ENCODE peak calls at places on chromosome 15, in four cellular contexts. C is IMR-90, Z is fibroblast of lung, S is SK-N-SH. M is an unnamed sample.

GRCh38 chr15:40313531-40314398 is 6.0 kb upstream of the PLCB2 start:
- DNase-seq in Z (no peak), C (no peak), S (no peak), M (peak)

GRCh38 chr15:100769043-100769974 is 110.3 kb upstream of the ALDH1A3 start:
- DNase-seq in C (no peak), S (peak), Z (no peak), M (no peak)

GRCh38 chr15:36356978-36357582 is 222.3 kb upstream of the CDIN1 start:
- DNase-seq in Z (peak), C (peak), S (peak), M (no peak)

GRCh38 chr15:52227456-52227855 is 36.3 kb upstream of the GNB5 start:
- DNase-seq in S (peak), C (peak), Z (peak), M (peak)

GRCh38 chr15:90862487-90862886 is 5.9 kb upstream of the FURIN start:
- DNase-seq in S (no peak), C (no peak), Z (no peak), M (no peak)

GRCh38 chr15:97598353-97598798 is 362.1 kb upstream of the ARRDC4 start:
- DNase-seq in C (no peak), Z (no peak), S (no peak), M (no peak)

GRCh38 chr15:47727676-47728075 is 10.4 kb downstream of the SEMA6D start:
- DNase-seq in C (peak), Z (no peak), S (no peak), M (no peak)

GRCh38 chr15:70140543-70141375 is 43.0 kb upstream of the TLE3 start:
- DNase-seq in S (no peak), C (peak), Z (peak), M (no peak)

GRCh38 chr15:40481671-40482070 is 10.9 kb downstream of the CHST14 start:
- DNase-seq in Z (peak), S (no peak), C (no peak), M (no peak)

GRCh38 chr15:87045741-87046140 is 966.1 kb downstream of the AGBL1 start:
- DNase-seq in S (no peak), Z (peak), C (no peak), M (no peak)

GRCh38 chr15:57149196-57149595 is 227.1 kb upstream of the CGNL1 start:
- DNase-seq in Z (peak), S (no peak), C (peak), M (no peak)

GRCh38 chr15:78422571-78423340 is 15.3 kb upstream of the IREB2 start:
- DNase-seq in C (peak), Z (peak), S (peak), M (peak)

GRCh38 chr15:38558714-38559059 is 5.9 kb downstream of the RASGRP1 start:
- DNase-seq in Z (peak), C (peak), S (peak), M (no peak)

GRCh38 chr15:56817266-56817665 is 84.0 kb upstream of the ZNF280D start:
- DNase-seq in Z (peak), C (peak), S (no peak), M (no peak)

GRCh38 chr15:85588657-85589056 is 206.1 kb downstream of the KLHL25 start:
- DNase-seq in C (peak), Z (peak), S (no peak), M (no peak)

GRCh38 chr15:99212401-99212800 is 37.0 kb downstream of the TTC23 start:
- DNase-seq in C (peak), Z (peak), S (no peak), M (no peak)

GRCh38 chr15:101495334-101496197 is 6.1 kb upstream of the PCSK6 start:
- DNase-seq in C (no peak), Z (no peak), S (no peak), M (no peak)

GRCh38 chr15:48096355-48096786 is 24.4 kb upstream of the SLC24A5 start:
- DNase-seq in Z (peak), S (no peak), C (no peak), M (no peak)

GRCh38 chr15:78306176-78306774 is 6.9 kb upstream of the SKIC8 start:
- DNase-seq in S (no peak), Z (peak), C (peak), M (no peak)

GRCh38 chr15:62145015-62145735 is 19.9 kb downstream of the C2CD4B start:
- DNase-seq in Z (no peak), S (no peak), C (no peak), M (no peak)

GRCh38 chr15:62141643-62142588 is 23.2 kb downstream of the C2CD4B start:
- DNase-seq in Z (peak), S (no peak), C (no peak), M (no peak)

GRCh38 chr15:62141200-62141599 is 23.9 kb downstream of the C2CD4B start:
- DNase-seq in C (no peak), S (no peak), Z (no peak), M (no peak)

GRCh38 chr15:62138124-62138523 is 27.0 kb downstream of the C2CD4B start:
- DNase-seq in C (peak), Z (peak), S (no peak), M (no peak)

GRCh38 chr15:62142736-62143135 is 22.3 kb downstream of the C2CD4B start:
- DNase-seq in S (no peak), C (no peak), Z (no peak), M (no peak)
- TF ChIP-seq CTCF in S (no peak), C (no peak), Z (no peak), M (no peak)

GRCh38 chr15:92164327-92165000 is 229.2 kb upstream of the ST8SIA2 start:
- DNase-seq in S (no peak), C (peak), Z (peak), M (no peak)
- H3K9ac ChIP-seq in S (no peak), C (no peak), Z (no peak), M (no peak)

GRCh38 chr15:68775671-68776476 is 44.8 kb downstream of the ANP32A start:
- DNase-seq in C (peak), S (no peak), Z (peak), M (peak)
- H3K27ac ChIP-seq in C (no peak), S (no peak), Z (no peak), M (no peak)

GRCh38 chr15:31326729-31327673 is at the start of gene KLF13:
- DNase-seq in S (peak), C (peak), Z (peak), M (peak)

GRCh38 chr15:31325976-31326728 is 483 bp upstream of the KLF13 start:
- DNase-seq in S (peak), C (peak), Z (peak), M (peak)

GRCh38 chr15:31328999-31329639 is 2.5 kb downstream of the KLF13 start:
- DNase-seq in S (peak), Z (no peak), C (no peak), M (peak)

GRCh38 chr15:31328425-31328998 is 1.9 kb downstream of the KLF13 start:
- DNase-seq in S (peak), C (peak), Z (peak), M (peak)

GRCh38 chr15:31327674-31328424 is 1.2 kb downstream of the KLF13 start:
- DNase-seq in C (peak), S (peak), Z (peak), M (peak)
- TF ChIP-seq CTCF in C (no peak), S (no peak), Z (no peak), M (peak)

GRCh38 chr15:55197719-55198118 is 978 bp upstream of the RSL24D1 start:
- DNase-seq in Z (no peak), S (no peak), C (no peak), M (no peak)
- H3K9ac ChIP-seq in Z (no peak), S (peak), C (peak), M (peak)

GRCh38 chr15:89855948-89856347 is 37.8 kb downstream of the AP3S2 start:
- DNase-seq in S (no peak), C (no peak), Z (no peak), M (no peak)

GRCh38 chr15:89851665-89852341 is 37.2 kb upstream of the ANPEP start:
- DNase-seq in Z (no peak), C (no peak), S (no peak), M (no peak)

GRCh38 chr15:89847101-89847500 is 32.4 kb upstream of the ANPEP start:
- DNase-seq in Z (no peak), S (no peak), C (no peak), M (no peak)

GRCh38 chr15:89857673-89858072 is 36.1 kb downstream of the AP3S2 start:
- DNase-seq in Z (no peak), S (no peak), C (no peak), M (no peak)

DNA sequence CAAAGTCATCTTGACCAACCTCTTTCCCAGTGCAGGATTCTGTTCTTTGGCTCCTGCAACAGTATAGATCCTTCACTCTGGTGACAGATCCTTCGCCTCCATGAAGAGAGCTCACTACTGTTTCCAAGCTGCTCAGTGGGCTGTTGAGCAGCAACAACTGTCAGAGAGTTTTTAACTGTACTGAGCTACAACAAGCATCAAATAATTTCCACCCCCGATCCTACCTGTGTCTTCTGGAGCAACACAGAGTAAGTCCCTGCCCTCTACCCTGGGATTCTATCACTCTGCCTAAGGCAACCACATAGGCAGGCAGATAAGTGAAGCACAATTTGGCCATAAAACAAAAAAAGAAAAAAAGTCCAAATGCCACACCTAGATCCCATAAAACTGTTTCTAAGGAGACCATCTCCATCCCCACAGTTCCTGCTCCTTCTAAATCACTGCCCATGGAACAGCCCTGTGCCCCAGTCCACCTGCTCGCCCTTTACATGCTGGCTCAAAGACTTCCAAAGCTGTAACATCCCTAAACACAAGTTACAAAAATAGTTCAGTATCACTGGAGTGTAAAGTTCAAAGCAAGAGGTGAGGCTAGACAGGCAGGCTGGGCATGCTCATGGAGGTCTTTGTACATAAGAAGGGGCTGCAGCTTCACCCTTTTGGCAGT is 37.8 kb upstream of the ANPEP start:
- DNase-seq in C (no peak), Z (no peak), S (no peak), M (no peak)
- H3K27ac ChIP-seq in C (no peak), Z (no peak), S (peak), M (peak)

GRCh38 chr15:62272290-62272689 is 107.2 kb upstream of the C2CD4B start:
- DNase-seq in C (no peak), S (no peak), Z (no peak), M (no peak)

GRCh38 chr15:62275818-62276217 is 110.7 kb upstream of the C2CD4B start:
- DNase-seq in S (no peak), Z (no peak), C (no peak), M (no peak)

GRCh38 chr15:62278534-62278933 is 113.4 kb upstream of the C2CD4B start:
- DNase-seq in S (no peak), Z (no peak), C (no peak), M (no peak)

GRCh38 chr15:62280625-62281024 is 115.5 kb upstream of the C2CD4B start:
- DNase-seq in S (no peak), Z (no peak), C (no peak), M (no peak)

GRCh38 chr15:62277816-62278394 is 112.8 kb upstream of the C2CD4B start:
- DNase-seq in S (no peak), C (no peak), Z (no peak), M (no peak)
- TF ChIP-seq CTCF in S (no peak), C (no peak), Z (no peak), M (no peak)

DNA sequence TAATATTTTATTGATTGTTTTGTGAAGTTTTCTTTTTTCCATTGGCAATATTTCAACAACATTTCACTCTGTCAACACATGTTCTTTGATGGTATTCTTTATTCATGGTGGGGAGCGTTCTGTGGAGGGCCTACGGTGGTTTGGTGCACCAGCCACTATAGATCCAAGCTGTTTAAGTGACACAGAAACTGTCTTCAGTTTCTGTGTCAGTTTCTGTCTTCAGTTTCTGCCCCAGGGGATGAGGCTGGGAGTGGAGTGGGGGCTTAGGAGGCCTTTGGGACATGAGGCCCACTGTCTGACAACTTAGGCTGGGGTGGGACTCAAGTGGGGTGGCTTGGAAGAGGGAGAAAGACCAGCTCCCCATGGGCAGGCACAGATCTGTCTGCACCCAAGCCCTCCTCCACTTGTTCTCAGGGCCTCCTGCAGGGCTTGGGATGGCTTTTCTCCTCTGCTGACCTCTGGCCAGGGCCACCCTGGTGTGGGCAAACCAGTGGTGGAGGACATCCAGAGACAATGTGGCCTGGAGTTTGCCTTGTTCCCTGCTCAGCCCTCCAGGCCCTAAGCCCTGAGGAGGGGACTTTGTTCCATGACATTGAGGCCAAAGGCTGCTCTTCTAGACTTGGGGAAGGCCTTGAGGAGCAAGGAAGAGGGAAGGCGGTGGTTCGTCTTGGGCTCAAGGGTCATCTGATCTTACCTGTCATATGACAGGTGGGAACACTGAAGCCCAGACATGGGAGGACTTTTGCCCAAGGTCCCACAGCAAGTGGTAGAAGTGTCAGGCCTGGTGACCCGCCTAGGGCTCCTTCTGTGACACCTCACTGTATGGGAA is 60.3 kb upstream of the SMAD6 start:
- DNase-seq in Z (no peak), S (no peak), C (no peak), M (no peak)
- H3K9ac ChIP-seq in Z (no peak), S (no peak), C (no peak), M (no peak)

GRCh38 chr15:34358948-34359347 is 8.0 kb downstream of the LPCAT4 start:
- DNase-seq in S (no peak), C (no peak), Z (no peak), M (no peak)
- H3K27ac ChIP-seq in S (no peak), C (no peak), Z (no peak), M (no peak)